ENCODE peak calls at places on chromosome 16, in seven cellular contexts. One of them, this sample, is unnamed.

GRCh38 chr16:11681977-11682654 is 13.9 kb downstream of the SNN start:
- DNase-seq in sigmoid colon: peak
- DNase-seq in progenitor cell of endocrine pancreas: no peak
- DNase-seq in GM10248: peak
- DNase-seq in RWPE1: no peak
- DNase-seq in neural crest cell: no peak
- DNase-seq in AG09319: no peak
- DNase-seq in this sample: no peak

GRCh38 chr16:57256601-57257395 is 11.7 kb downstream of the ARL2BP start:
- DNase-seq in GM10248: no peak
- DNase-seq in neural crest cell: no peak
- DNase-seq in AG09319: no peak
- DNase-seq in progenitor cell of endocrine pancreas: no peak
- DNase-seq in sigmoid colon: no peak
- DNase-seq in RWPE1: no peak
- DNase-seq in this sample: no peak

GRCh38 chr16:57204675-57205074 is 18.5 kb downstream of the RSPRY1 start:
- DNase-seq in progenitor cell of endocrine pancreas: no peak
- DNase-seq in GM10248: no peak
- DNase-seq in neural crest cell: no peak
- DNase-seq in RWPE1: no peak
- DNase-seq in AG09319: no peak
- DNase-seq in sigmoid colon: no peak
- DNase-seq in this sample: no peak

GRCh38 chr16:77234611-77235010 is 35.4 kb downstream of the SYCE1L start:
- DNase-seq in progenitor cell of endocrine pancreas: no peak
- DNase-seq in RWPE1: no peak
- DNase-seq in GM10248: no peak
- DNase-seq in neural crest cell: no peak
- DNase-seq in sigmoid colon: no peak
- DNase-seq in AG09319: no peak
- DNase-seq in this sample: no peak

GRCh38 chr16:19701091-19701490 is 16.9 kb downstream of the KNOP1 start:
- DNase-seq in sigmoid colon: no peak
- DNase-seq in RWPE1: no peak
- DNase-seq in progenitor cell of endocrine pancreas: no peak
- DNase-seq in neural crest cell: no peak
- DNase-seq in GM10248: no peak
- DNase-seq in AG09319: peak
- DNase-seq in this sample: no peak

GRCh38 chr16:31696968-31697743 is 169.5 kb downstream of the AHSP start:
- DNase-seq in GM10248: no peak
- DNase-seq in AG09319: no peak
- DNase-seq in RWPE1: peak
- DNase-seq in progenitor cell of endocrine pancreas: no peak
- DNase-seq in sigmoid colon: no peak
- DNase-seq in neural crest cell: no peak
- DNase-seq in this sample: no peak

GRCh38 chr16:83680980-83681379 is 126.8 kb upstream of the HSBP1 start:
- DNase-seq in neural crest cell: no peak
- DNase-seq in RWPE1: no peak
- DNase-seq in AG09319: no peak
- DNase-seq in progenitor cell of endocrine pancreas: no peak
- DNase-seq in GM10248: no peak
- DNase-seq in sigmoid colon: no peak
- DNase-seq in this sample: no peak

GRCh38 chr16:19884611-19885455 is at the start of gene GPRC5B:
- DNase-seq in sigmoid colon: peak
- DNase-seq in progenitor cell of endocrine pancreas: peak
- DNase-seq in neural crest cell: peak
- DNase-seq in RWPE1: peak
- DNase-seq in AG09319: no peak
- DNase-seq in GM10248: peak
- DNase-seq in this sample: peak

GRCh38 chr16:67663151-67663876 is 2.6 kb downstream of the PARD6A start:
- DNase-seq in progenitor cell of endocrine pancreas: no peak
- DNase-seq in RWPE1: no peak
- DNase-seq in AG09319: no peak
- DNase-seq in neural crest cell: no peak
- DNase-seq in GM10248: no peak
- DNase-seq in sigmoid colon: peak
- DNase-seq in this sample: no peak

GRCh38 chr16:22198547-22199293 is 7.4 kb upstream of the EEF2K start:
- DNase-seq in neural crest cell: no peak
- DNase-seq in RWPE1: no peak
- DNase-seq in AG09319: no peak
- DNase-seq in progenitor cell of endocrine pancreas: no peak
- DNase-seq in GM10248: peak
- DNase-seq in sigmoid colon: no peak
- DNase-seq in this sample: no peak
- TF ChIP-seq CTCF in neural crest cell: no peak
- TF ChIP-seq CTCF in RWPE1: peak
- TF ChIP-seq CTCF in AG09319: no peak
- TF ChIP-seq CTCF in progenitor cell of endocrine pancreas: no peak
- TF ChIP-seq CTCF in GM10248: peak
- TF ChIP-seq CTCF in sigmoid colon: no peak
- TF ChIP-seq CTCF in this sample: no peak

DNA sequence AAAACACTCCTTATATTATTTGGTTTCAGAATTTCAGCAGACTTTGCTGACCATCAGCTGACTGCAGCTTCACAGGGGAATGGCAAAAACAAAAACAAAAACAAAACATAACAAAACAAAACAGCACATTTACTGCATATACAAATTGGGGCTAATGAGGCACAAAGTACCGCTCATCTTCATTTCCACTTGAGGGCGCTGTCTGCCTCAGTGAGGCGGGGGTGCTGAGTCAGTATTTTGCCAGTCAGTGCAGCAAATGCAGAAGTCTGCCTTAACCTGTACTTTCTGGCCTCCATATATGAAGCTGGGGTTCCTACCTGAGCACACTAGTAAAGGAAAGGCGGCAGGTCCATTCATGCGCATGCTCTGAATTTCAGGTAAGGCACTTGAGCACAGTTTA is 13.5 kb upstream of the DYNLRB2 start:
- DNase-seq in RWPE1: no peak
- DNase-seq in sigmoid colon: no peak
- DNase-seq in AG09319: no peak
- DNase-seq in neural crest cell: no peak
- DNase-seq in GM10248: peak
- DNase-seq in progenitor cell of endocrine pancreas: peak
- DNase-seq in this sample: peak
- TF ChIP-seq CTCF in RWPE1: no peak
- TF ChIP-seq CTCF in sigmoid colon: no peak
- TF ChIP-seq CTCF in AG09319: peak
- TF ChIP-seq CTCF in neural crest cell: peak
- TF ChIP-seq CTCF in GM10248: peak
- TF ChIP-seq CTCF in progenitor cell of endocrine pancreas: peak
- TF ChIP-seq CTCF in this sample: peak

GRCh38 chr16:84791088-84791487 is 28.7 kb upstream of the CRISPLD2 start:
- DNase-seq in progenitor cell of endocrine pancreas: no peak
- DNase-seq in RWPE1: no peak
- DNase-seq in AG09319: no peak
- DNase-seq in GM10248: no peak
- DNase-seq in neural crest cell: no peak
- DNase-seq in sigmoid colon: peak
- DNase-seq in this sample: no peak

GRCh38 chr16:84786605-84787302 is 33.0 kb upstream of the CRISPLD2 start:
- DNase-seq in sigmoid colon: peak
- DNase-seq in neural crest cell: no peak
- DNase-seq in RWPE1: no peak
- DNase-seq in AG09319: no peak
- DNase-seq in GM10248: no peak
- DNase-seq in progenitor cell of endocrine pancreas: no peak
- DNase-seq in this sample: no peak

GRCh38 chr16:84789431-84789830 is 30.4 kb upstream of the CRISPLD2 start:
- DNase-seq in neural crest cell: no peak
- DNase-seq in RWPE1: no peak
- DNase-seq in AG09319: no peak
- DNase-seq in GM10248: no peak
- DNase-seq in sigmoid colon: peak
- DNase-seq in progenitor cell of endocrine pancreas: no peak
- DNase-seq in this sample: no peak

GRCh38 chr16:84790291-84790690 is 29.5 kb upstream of the CRISPLD2 start:
- DNase-seq in sigmoid colon: peak
- DNase-seq in AG09319: no peak
- DNase-seq in progenitor cell of endocrine pancreas: no peak
- DNase-seq in RWPE1: no peak
- DNase-seq in GM10248: no peak
- DNase-seq in neural crest cell: no peak
- DNase-seq in this sample: no peak

GRCh38 chr16:84788968-84789371 is 30.8 kb upstream of the CRISPLD2 start:
- DNase-seq in sigmoid colon: peak
- DNase-seq in GM10248: no peak
- DNase-seq in AG09319: peak
- DNase-seq in neural crest cell: no peak
- DNase-seq in progenitor cell of endocrine pancreas: no peak
- DNase-seq in RWPE1: no peak
- DNase-seq in this sample: no peak
- TF ChIP-seq CTCF in sigmoid colon: no peak
- TF ChIP-seq CTCF in GM10248: no peak
- TF ChIP-seq CTCF in AG09319: no peak
- TF ChIP-seq CTCF in neural crest cell: no peak
- TF ChIP-seq CTCF in progenitor cell of endocrine pancreas: no peak
- TF ChIP-seq CTCF in RWPE1: no peak
- TF ChIP-seq CTCF in this sample: no peak

GRCh38 chr16:54812229-54812628 is 118.4 kb upstream of the IRX5 start:
- DNase-seq in AG09319: no peak
- DNase-seq in RWPE1: no peak
- DNase-seq in sigmoid colon: no peak
- DNase-seq in neural crest cell: no peak
- DNase-seq in GM10248: no peak
- DNase-seq in progenitor cell of endocrine pancreas: no peak
- DNase-seq in this sample: no peak
- TF ChIP-seq CTCF in AG09319: peak
- TF ChIP-seq CTCF in RWPE1: no peak
- TF ChIP-seq CTCF in sigmoid colon: no peak
- TF ChIP-seq CTCF in neural crest cell: no peak
- TF ChIP-seq CTCF in GM10248: no peak
- TF ChIP-seq CTCF in progenitor cell of endocrine pancreas: no peak
- TF ChIP-seq CTCF in this sample: no peak

GRCh38 chr16:35188288-35189155 is 1729.1 kb downstream of the TP53TG3F start:
- DNase-seq in GM10248: no peak
- DNase-seq in progenitor cell of endocrine pancreas: no peak
- DNase-seq in RWPE1: no peak
- DNase-seq in AG09319: no peak
- DNase-seq in sigmoid colon: no peak
- DNase-seq in neural crest cell: no peak
- DNase-seq in this sample: no peak
- TF ChIP-seq CTCF in GM10248: no peak
- TF ChIP-seq CTCF in progenitor cell of endocrine pancreas: no peak
- TF ChIP-seq CTCF in RWPE1: no peak
- TF ChIP-seq CTCF in AG09319: no peak
- TF ChIP-seq CTCF in sigmoid colon: no peak
- TF ChIP-seq CTCF in neural crest cell: no peak
- TF ChIP-seq CTCF in this sample: no peak